ENCODE peak calls at places on chromosomes 4 and X, in six cellular contexts. A is upper lobe of right lung, S is naive B cell, K is activated T-cell treated with anti-CD3 and anti-CD28 coated beads for 24 hours, Y is colonic mucosa, G is IMR-90. Z is an unnamed sample.

GRCh38 chrX:12814434-12814833 is 23.2 kb downstream of the PRPS2 start:
- DNase-seq in A (no peak), S (peak), K (peak), Y (peak), G (peak), Z (peak)

GRCh38 chrX:130120321-130120731 is 10.0 kb upstream of the ELF4 start:
- DNase-seq in A (no peak), S (no peak), K (no peak), Y (no peak), G (no peak), Z (no peak)

GRCh38 chr4:158833602-158834001 is 64.8 kb downstream of the FNIP2 start:
- DNase-seq in A (no peak), S (no peak), K (no peak), Y (no peak), G (no peak), Z (no peak)

GRCh38 chr4:153001626-153002025 is 65.5 kb downstream of the FHDC1 start:
- DNase-seq in A (no peak), S (no peak), K (no peak), Y (no peak), G (no peak), Z (no peak)

GRCh38 chr4:99504804-99505502 is 5.9 kb upstream of the C4orf17 start:
- DNase-seq in A (no peak), S (no peak), K (no peak), Y (no peak), G (no peak), Z (no peak)

GRCh38 chr4:90745176-90745575 is 618.0 kb downstream of the CCSER1 start:
- DNase-seq in A (no peak), S (no peak), K (no peak), Y (no peak), G (no peak), Z (no peak)

GRCh38 chrX:69503835-69504625 is at the start of gene NALF2:
- DNase-seq in A (peak), S (no peak), K (peak), Y (peak), G (peak), Z (no peak)

GRCh38 chr4:21554036-21554435 is 394.5 kb downstream of the KCNIP4 start:
- DNase-seq in A (no peak), S (no peak), K (no peak), Y (no peak), G (no peak), Z (no peak)

GRCh38 chr4:1309261-1310010 is 19.7 kb downstream of the MAEA start:
- DNase-seq in A (peak), S (peak), K (peak), Y (peak), G (peak), Z (peak)

GRCh38 chr4:86893136-86893535 is 914 bp upstream of the C4orf36 start:
- DNase-seq in A (no peak), S (no peak), K (no peak), Y (no peak), G (no peak), Z (no peak)

GRCh38 chr4:107351196-107351595 is 315.1 kb upstream of the DKK2 start:
- DNase-seq in A (no peak), S (no peak), K (no peak), Y (no peak), G (no peak), Z (no peak)

GRCh38 chr4:968221-968620 is 5.1 kb downstream of the DGKQ start:
- DNase-seq in A (no peak), S (no peak), K (no peak), Y (no peak), G (no peak), Z (no peak)

GRCh38 chrX:130295519-130296314 is 27.0 kb upstream of the ZNF280C start:
- DNase-seq in A (no peak), S (no peak), K (no peak), Y (no peak), G (peak), Z (no peak)

GRCh38 chrX:2385224-2385623 is 115.6 kb downstream of the DHRSX start:
- DNase-seq in A (no peak), S (no peak), K (no peak), Y (no peak), G (peak), Z (no peak)

GRCh38 chr4:170657761-170658160 is 568.0 kb upstream of the AADAT start:
- DNase-seq in A (no peak), S (no peak), K (no peak), Y (no peak), G (no peak), Z (no peak)

GRCh38 chrX:16834811-16835210 is 35.4 kb downstream of the RBBP7 start:
- DNase-seq in A (no peak), S (no peak), K (no peak), Y (no peak), G (no peak), Z (no peak)

GRCh38 chr4:93710847-93711430 is 117.6 kb upstream of the ATOH1 start:
- DNase-seq in A (peak), S (no peak), K (no peak), Y (no peak), G (no peak), Z (no peak)

GRCh38 chrX:108121291-108121690 is 29.7 kb downstream of the ATG4A start:
- DNase-seq in A (no peak), S (no peak), K (no peak), Y (no peak), G (no peak), Z (no peak)

GRCh38 chr4:184041156-184041555 is 136.0 kb downstream of the STOX2 start:
- DNase-seq in A (no peak), S (no peak), K (no peak), Y (no peak), G (peak), Z (no peak)

GRCh38 chr4:2811830-2812599 is 19.1 kb downstream of the SH3BP2 start:
- DNase-seq in A (peak), S (peak), K (no peak), Y (peak), G (peak), Z (peak)

GRCh38 chrX:150683536-150684146 is 9.6 kb upstream of the MTMR1 start:
- DNase-seq in A (no peak), S (peak), K (no peak), Y (no peak), G (peak), Z (peak)

GRCh38 chrX:131477498-131477897 is 66.4 kb upstream of the OR13H1 start:
- DNase-seq in A (no peak), S (no peak), K (no peak), Y (no peak), G (no peak), Z (no peak)

GRCh38 chr4:6122496-6122895 is 77.9 kb downstream of the JAKMIP1 start:
- DNase-seq in A (peak), S (no peak), K (no peak), Y (no peak), G (no peak), Z (no peak)